ENCODE peak calls at places on chromosome 21, in six cellular contexts. C is cardiac muscle cell, G is stomach, J is endodermal cell, N is AG04450, K is B cell. D is an unnamed sample.

GRCh38 chr21:29172282-29172681 is 41.8 kb downstream of the MAP3K7CL start:
- DNase-seq in C (no peak), G (no peak), J (no peak), N (no peak), K (no peak), D (no peak)

GRCh38 chr21:17610862-17611261 is 1.8 kb downstream of the BTG3 start:
- DNase-seq in C (peak), G (peak), J (no peak), N (no peak), K (peak), D (no peak)

GRCh38 chr21:27329255-27329851 is 362.5 kb upstream of the ADAMTS5 start:
- DNase-seq in C (peak), G (no peak), J (no peak), N (peak), K (no peak), D (no peak)

GRCh38 chr21:17451364-17451869 is 61.4 kb upstream of the CXADR start:
- DNase-seq in C (peak), G (no peak), J (no peak), N (peak), K (no peak), D (no peak)

GRCh38 chr21:42190492-42190875 is 28.5 kb upstream of the ABCG1 start:
- DNase-seq in C (no peak), G (no peak), J (no peak), N (no peak), K (no peak), D (no peak)

GRCh38 chr21:28067015-28067414 is 925.7 kb downstream of the LTN1 start:
- DNase-seq in C (no peak), G (no peak), J (no peak), N (no peak), K (no peak), D (no peak)

GRCh38 chr21:34122047-34122446 is 48.7 kb downstream of the MRPS6 start:
- DNase-seq in C (no peak), G (peak), J (no peak), N (no peak), K (no peak), D (no peak)

GRCh38 chr21:33971492-33972013 is 55.9 kb upstream of the ATP5PO start:
- DNase-seq in C (peak), G (no peak), J (peak), N (no peak), K (no peak), D (no peak)

GRCh38 chr21:42563261-42564045 is 49.8 kb downstream of the SLC37A1 start:
- DNase-seq in C (no peak), G (peak), J (peak), N (no peak), K (no peak), D (no peak)

GRCh38 chr21:41016472-41016871 is 151.5 kb upstream of the BACE2 start:
- DNase-seq in C (no peak), G (no peak), J (no peak), N (no peak), K (no peak), D (no peak)

GRCh38 chr21:43274946-43275310 is 106.1 kb downstream of the CRYAA start:
- DNase-seq in C (no peak), G (no peak), J (no peak), N (no peak), K (no peak), D (no peak)

GRCh38 chr21:42463861-42464515 is 32.0 kb downstream of the RSPH1 start:
- DNase-seq in C (peak), G (peak), J (peak), N (peak), K (peak), D (no peak)

GRCh38 chr21:22209304-22209700 is 1211.1 kb downstream of the NCAM2 start:
- DNase-seq in C (no peak), G (no peak), J (no peak), N (no peak), K (no peak), D (no peak)

GRCh38 chr21:15457962-15458361 is 271.8 kb upstream of the USP25 start:
- DNase-seq in C (no peak), G (no peak), J (no peak), N (no peak), K (no peak), D (no peak)

GRCh38 chr21:26096972-26097371 is 73.6 kb downstream of the APP start:
- DNase-seq in C (no peak), G (no peak), J (no peak), N (no peak), K (no peak), D (no peak)

GRCh38 chr21:33133912-33134311 is 64.0 kb downstream of the OLIG1 start:
- DNase-seq in C (no peak), G (no peak), J (peak), N (no peak), K (no peak), D (no peak)

GRCh38 chr21:31959881-31960280 is 87.1 kb downstream of the HUNK start:
- DNase-seq in C (no peak), G (no peak), J (no peak), N (no peak), K (no peak), D (no peak)

GRCh38 chr21:25371831-25372434 is 235.3 kb downstream of the MRPL39 start:
- DNase-seq in C (no peak), G (no peak), J (no peak), N (no peak), K (no peak), D (no peak)

GRCh38 chr21:42002421-42002958 is 7.7 kb downstream of the ZBTB21 start:
- DNase-seq in C (peak), G (no peak), J (no peak), N (peak), K (no peak), D (peak)

GRCh38 chr21:42248783-42249597 is 30.1 kb downstream of the ABCG1 start:
- DNase-seq in C (no peak), G (no peak), J (no peak), N (no peak), K (peak), D (peak)

GRCh38 chr21:31243611-31244010 is 100.5 kb downstream of the TIAM1 start:
- DNase-seq in C (no peak), G (no peak), J (no peak), N (no peak), K (no peak), D (no peak)

GRCh38 chr21:16742116-16742515 is 770.7 kb upstream of the CXADR start:
- DNase-seq in C (peak), G (no peak), J (no peak), N (no peak), K (no peak), D (no peak)

GRCh38 chr21:39727401-39728120 is 17.4 kb upstream of the IGSF5 start:
- DNase-seq in C (no peak), G (no peak), J (no peak), N (no peak), K (no peak), D (no peak)

GRCh38 chr21:25750085-25750484 is 15.3 kb downstream of the GABPA start:
- DNase-seq in C (no peak), G (no peak), J (no peak), N (no peak), K (no peak), D (no peak)

GRCh38 chr21:26140185-26140584 is 30.4 kb downstream of the APP start:
- DNase-seq in C (peak), G (peak), J (no peak), N (peak), K (no peak), D (no peak)

GRCh38 chr21:39251326-39251725 is 62.1 kb downstream of the BRWD1 start:
- DNase-seq in C (peak), G (no peak), J (no peak), N (no peak), K (no peak), D (no peak)

GRCh38 chr21:36504067-36505058 is 24.4 kb upstream of the CLDN14 start:
- DNase-seq in C (peak), G (no peak), J (no peak), N (peak), K (peak), D (no peak)

GRCh38 chr21:45050361-45050785 is 24.0 kb upstream of the ADARB1 start:
- DNase-seq in C (no peak), G (no peak), J (no peak), N (no peak), K (no peak), D (no peak)
- TF ChIP-seq CTCF in C (no peak), G (no peak), J (no peak), N (no peak), K (no peak), D (no peak)

GRCh38 chr21:20739421-20739820 is 258.8 kb upstream of the NCAM2 start:
- DNase-seq in C (no peak), G (no peak), J (peak), N (no peak), K (no peak), D (no peak)
- TF ChIP-seq CTCF in C (no peak), G (no peak), J (peak), N (no peak), K (no peak), D (no peak)

GRCh38 chr21:46122758-46123683 is 25.1 kb downstream of the COL6A2 start:
- DNase-seq in C (no peak), G (no peak), J (no peak), N (no peak), K (no peak), D (no peak)

GRCh38 chr21:46119565-46120271 is 21.8 kb downstream of the COL6A2 start:
- DNase-seq in C (no peak), G (no peak), J (peak), N (no peak), K (no peak), D (no peak)

GRCh38 chr21:46120301-46121285 is 22.7 kb downstream of the COL6A2 start:
- DNase-seq in C (no peak), G (no peak), J (peak), N (no peak), K (no peak), D (no peak)

GRCh38 chr21:46122241-46122671 is 24.3 kb downstream of the COL6A2 start:
- DNase-seq in C (peak), G (peak), J (no peak), N (no peak), K (no peak), D (no peak)

DNA sequence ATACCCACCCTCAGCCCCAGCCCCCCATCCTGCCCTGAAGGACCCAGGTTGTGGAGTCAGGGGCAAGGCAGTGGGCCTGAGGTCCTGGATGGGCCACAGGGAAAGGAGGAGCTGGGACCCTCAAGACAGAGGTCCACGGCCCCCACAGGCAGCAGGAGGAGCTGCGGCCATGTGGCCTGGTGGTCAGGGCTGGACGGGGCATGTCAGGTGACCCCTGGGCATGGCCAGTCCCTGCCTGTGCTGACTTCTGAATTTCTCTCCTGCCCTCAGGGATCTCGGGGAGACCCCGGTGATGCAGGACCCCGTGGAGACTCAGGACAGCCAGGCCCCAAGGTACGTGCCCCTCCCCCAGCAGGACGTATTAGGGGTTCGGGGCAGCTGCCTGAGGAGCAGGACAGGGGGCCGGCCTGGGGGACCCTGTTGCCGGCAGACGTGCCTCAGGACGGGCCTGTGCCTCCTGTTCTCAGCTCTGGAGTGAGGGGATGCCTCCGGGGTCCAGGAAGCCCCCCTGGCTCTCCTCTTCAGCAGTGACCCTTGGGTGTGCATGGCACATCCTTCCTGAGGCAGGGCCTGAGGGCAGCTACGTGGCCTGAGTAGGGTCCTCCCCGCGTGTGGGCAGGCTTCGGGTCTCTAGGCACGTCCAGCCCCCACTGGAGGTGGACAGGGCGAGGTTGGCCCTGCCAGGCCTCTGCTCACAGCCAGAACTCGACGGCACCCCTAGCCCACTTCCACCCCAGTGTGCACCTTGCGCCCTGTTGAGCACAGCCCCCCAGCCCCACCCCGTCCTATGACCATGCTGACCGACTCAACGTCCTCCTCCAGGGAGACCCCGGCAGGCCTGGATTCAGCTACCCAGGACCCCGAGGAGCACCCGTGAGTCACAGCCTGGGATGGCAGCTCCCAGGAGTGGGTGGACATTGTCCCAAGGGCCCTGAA is 23.6 kb downstream of the COL6A2 start:
- DNase-seq in C (no peak), G (peak), J (peak), N (no peak), K (no peak), D (no peak)
- TF ChIP-seq CTCF in C (peak), G (no peak), J (peak), N (no peak), K (no peak), D (no peak)

DNA sequence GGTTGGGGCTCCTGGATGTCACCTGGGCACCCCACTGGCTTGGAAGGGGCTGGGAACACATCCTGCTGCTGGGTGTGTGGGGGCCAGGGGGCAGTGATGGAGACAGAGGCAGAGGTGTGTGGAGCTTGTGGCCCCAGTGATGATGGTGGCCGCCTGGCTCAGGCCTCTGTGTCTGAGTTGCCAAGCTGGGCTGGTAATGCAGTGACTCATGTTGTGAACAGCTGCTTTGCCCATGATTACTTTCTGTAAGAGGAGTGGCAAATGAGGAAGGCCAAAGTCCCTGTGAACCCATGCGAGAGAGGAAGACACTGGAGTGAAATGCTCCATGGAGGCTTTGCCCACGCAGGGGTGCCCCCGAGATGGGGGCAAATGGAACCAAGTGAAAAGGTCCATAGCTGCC is 86.8 kb downstream of the KCNJ6 start:
- DNase-seq in C (peak), G (peak), J (no peak), N (no peak), K (no peak), D (no peak)
- TF ChIP-seq CTCF in C (no peak), G (no peak), J (no peak), N (no peak), K (no peak), D (no peak)

DNA sequence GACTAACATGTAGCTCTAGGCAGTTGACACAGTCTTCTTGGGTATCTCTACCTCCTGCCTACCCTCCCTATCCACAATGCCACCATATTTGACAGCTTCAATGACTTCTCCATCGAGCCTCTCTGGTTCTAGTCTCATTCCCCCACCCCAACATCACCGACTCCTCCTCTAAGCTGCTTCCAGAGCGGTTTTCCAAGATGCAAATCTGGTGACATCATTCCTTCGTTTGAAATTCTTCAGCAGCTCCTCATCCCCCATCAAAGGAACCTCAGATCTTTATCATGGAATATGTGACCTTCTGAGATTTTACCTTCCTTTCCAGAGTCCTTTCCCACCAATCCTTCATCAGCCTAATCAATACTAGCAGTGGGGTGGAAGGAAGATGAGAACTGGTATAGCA is 352.4 kb upstream of the RUNX1 start:
- DNase-seq in C (no peak), G (no peak), J (no peak), N (no peak), K (no peak), D (no peak)
- TF ChIP-seq CTCF in C (no peak), G (no peak), J (no peak), N (no peak), K (no peak), D (no peak)